ENCODE peak calls at places on chromosomes 16 and 17, in four cellular contexts. E is cardiac muscle cell, Q is heart right ventricle, T is A673. D is an unnamed sample.

GRCh38 chr16:68062910-68063393 is 22.2 kb upstream of the NFATC3 start:
- DNase-seq in E (no peak), Q (no peak), T (no peak), D (no peak)

GRCh38 chr17:50768348-50768761 is 1.0 kb upstream of the ANKRD40CL start:
- DNase-seq in E (no peak), Q (no peak), T (no peak), D (peak; percentile 65)

GRCh38 chr17:30513346-30513745 is 36.1 kb downstream of the GOSR1 start:
- DNase-seq in E (no peak), Q (no peak), T (no peak), D (no peak)

GRCh38 chr16:89090182-89090630 is 3.4 kb upstream of the ACSF3 start:
- DNase-seq in E (no peak), Q (no peak), T (no peak), D (no peak)

GRCh38 chr17:49985310-49985990 is 9.6 kb downstream of the DLX3 start:
- DNase-seq in E (no peak), Q (no peak), T (no peak), D (no peak)

GRCh38 chr16:55324491-55325447 is 766 bp downstream of the IRX6 start:
- DNase-seq in E (no peak), Q (peak; percentile 30), T (peak; percentile 22), D (no peak)

GRCh38 chr16:9650284-9650683 is 531.9 kb downstream of the GRIN2A start:
- DNase-seq in E (no peak), Q (no peak), T (no peak), D (no peak)

GRCh38 chr17:43612515-43612914 is 49.2 kb downstream of the MEOX1 start:
- DNase-seq in E (no peak), Q (no peak), T (no peak), D (no peak)

GRCh38 chr16:85448557-85449194 is 164.4 kb upstream of the GSE1 start:
- DNase-seq in E (no peak), Q (no peak), T (no peak), D (no peak)

GRCh38 chr16:23572394-23572793 is 14.9 kb downstream of the UBFD1 start:
- DNase-seq in E (no peak), Q (no peak), T (no peak), D (no peak)

GRCh38 chr17:19978803-19979202 is 1.2 kb upstream of the AKAP10 start:
- DNase-seq in E (no peak), Q (no peak), T (no peak), D (no peak)

DNA sequence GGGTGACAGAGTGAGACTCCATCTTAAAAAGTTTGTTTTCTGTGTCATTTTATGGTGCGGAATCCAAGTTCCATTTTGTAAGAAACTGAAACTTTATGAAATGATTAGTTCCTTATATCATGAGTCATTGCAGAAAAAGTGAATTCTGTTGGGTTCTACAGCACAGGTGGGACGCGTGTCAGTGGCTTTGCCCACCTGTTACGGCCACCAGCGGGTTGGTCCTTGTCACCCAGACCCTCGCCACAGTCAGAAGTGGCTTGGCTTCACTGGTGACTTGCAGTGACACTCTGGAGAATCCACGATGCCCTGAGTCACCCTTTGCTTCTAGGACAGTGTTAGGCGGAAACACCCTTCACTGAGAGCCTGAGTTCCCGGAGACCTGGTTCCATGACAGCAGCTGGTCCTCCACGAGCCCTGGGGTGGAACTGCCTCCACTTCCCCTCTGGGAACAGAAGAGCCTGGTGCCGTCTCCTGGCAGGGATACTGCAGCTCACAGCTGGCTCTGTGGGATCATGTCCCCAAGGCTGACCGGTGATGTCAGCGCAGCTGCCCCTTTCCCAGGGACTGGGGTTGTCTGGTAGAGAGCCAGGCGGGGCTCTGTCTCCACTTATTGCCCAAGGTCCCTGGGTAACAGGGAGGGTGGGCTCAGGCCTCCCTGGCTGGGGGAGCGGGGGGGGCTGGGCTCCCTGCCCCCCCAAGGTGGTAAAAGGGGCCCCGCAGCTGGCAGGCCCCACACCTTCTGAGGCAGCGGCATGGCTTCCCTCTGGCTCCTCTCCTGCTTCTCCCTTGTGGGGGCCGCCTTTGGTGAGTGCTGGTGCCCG is at the start of gene CTRB1:
- DNase-seq in E (no peak), Q (no peak), T (no peak), D (no peak)
- H3K27ac ChIP-seq in E (no peak within 1 kb of the TSS), Q (no peak within 1 kb of the TSS), T (no peak within 1 kb of the TSS), D (no peak within 1 kb of the TSS)

GRCh38 chr16:77856455-77857138 is 68.2 kb downstream of the VAT1L start:
- DNase-seq in E (no peak), Q (no peak), T (no peak), D (no peak)

GRCh38 chr16:77844801-77845200 is 56.4 kb downstream of the VAT1L start:
- DNase-seq in E (no peak), Q (no peak), T (no peak), D (no peak)

GRCh38 chr16:77853125-77853524 is 64.8 kb downstream of the VAT1L start:
- DNase-seq in E (no peak), Q (no peak), T (peak; percentile 6), D (no peak)

GRCh38 chr16:77849640-77850258 is 61.4 kb downstream of the VAT1L start:
- DNase-seq in E (no peak), Q (no peak), T (no peak), D (no peak)

DNA sequence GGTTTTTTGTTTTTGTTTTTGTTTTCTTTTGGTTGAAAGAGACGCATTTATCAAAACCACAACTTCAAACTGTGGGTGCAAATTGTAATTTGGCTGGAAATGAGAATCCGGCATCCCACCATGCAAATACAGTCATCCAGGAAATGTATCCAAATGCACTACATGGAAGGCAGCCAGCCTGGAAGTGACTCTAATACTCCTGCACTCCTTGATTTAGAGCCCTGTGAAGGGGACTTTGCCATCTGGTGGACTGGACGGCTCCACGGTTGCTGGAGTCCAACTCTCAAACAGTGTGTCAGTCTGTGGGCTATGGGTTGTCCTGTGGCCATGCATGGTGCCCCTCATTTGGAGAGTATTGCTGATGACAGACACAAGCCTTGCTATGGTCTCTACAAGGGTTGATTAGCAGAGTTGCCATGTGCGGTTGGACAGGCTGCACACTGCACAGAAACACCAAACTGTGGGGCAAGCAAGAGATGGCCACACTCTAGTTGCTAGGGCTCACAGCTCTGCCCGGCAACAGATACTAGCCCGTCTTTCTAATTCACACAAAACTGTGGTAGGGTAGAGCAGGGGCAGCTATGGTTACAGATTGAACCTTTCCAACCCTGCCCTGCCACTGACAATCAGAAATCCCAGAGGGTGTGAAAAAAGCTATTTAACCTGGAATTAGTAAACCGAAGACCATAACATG is 62.4 kb downstream of the VAT1L start:
- DNase-seq in E (no peak), Q (no peak), T (no peak), D (no peak)
- TF ChIP-seq CTCF in E (no peak), Q (no peak), T (no peak), D (no peak)

GRCh38 chr16:19916064-19916463 is 31.4 kb upstream of the GPRC5B start:
- DNase-seq in E (no peak), Q (no peak), T (no peak), D (no peak)
- H3K27ac ChIP-seq in E (no peak overlapping the region), Q (no peak overlapping the region), T (no peak overlapping the region), D (no peak overlapping the region)

GRCh38 chr16:57329718-57330327 is 28.8 kb upstream of the CCL22 start:
- DNase-seq in E (no peak), Q (no peak), T (no peak), D (no peak)

GRCh38 chr16:57331355-57331754 is 27.2 kb upstream of the CCL22 start:
- DNase-seq in E (no peak), Q (no peak), T (no peak), D (no peak)

GRCh38 chr16:57333402-57333801 is 25.2 kb upstream of the CCL22 start:
- DNase-seq in E (no peak), Q (no peak), T (no peak), D (no peak)

GRCh38 chr16:57341062-57341440 is 17.5 kb upstream of the CCL22 start:
- DNase-seq in E (no peak), Q (no peak), T (no peak), D (no peak)

GRCh38 chr16:57335361-57335760 is 23.2 kb upstream of the CCL22 start:
- DNase-seq in E (no peak), Q (no peak), T (no peak), D (no peak)
- TF ChIP-seq CTCF in E (no peak), Q (no peak), T (no peak), D (no peak)

DNA sequence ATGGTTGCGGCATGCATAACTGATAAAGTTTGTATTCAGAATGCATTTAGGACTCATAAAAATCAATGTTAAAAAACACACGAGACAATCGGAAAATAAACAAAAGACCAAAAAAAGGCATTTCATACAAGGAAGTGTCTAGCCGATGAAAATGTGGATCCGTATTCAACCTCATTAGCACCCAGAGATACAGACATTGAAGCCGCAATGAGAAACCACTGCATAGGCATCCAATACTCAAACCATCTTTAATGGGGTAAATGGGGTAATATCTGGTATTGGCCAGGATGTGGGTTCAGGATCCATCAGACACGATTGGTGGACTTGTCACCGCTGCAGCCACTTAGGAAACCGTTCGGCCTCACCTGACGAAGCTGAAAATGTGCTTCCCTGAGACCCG is 47.4 kb upstream of the ENPP7 start:
- DNase-seq in E (no peak), Q (no peak), T (no peak), D (no peak)
- H3K27ac ChIP-seq in E (no peak overlapping the region), Q (no peak overlapping the region), T (no peak overlapping the region), D (no peak overlapping the region)

DNA sequence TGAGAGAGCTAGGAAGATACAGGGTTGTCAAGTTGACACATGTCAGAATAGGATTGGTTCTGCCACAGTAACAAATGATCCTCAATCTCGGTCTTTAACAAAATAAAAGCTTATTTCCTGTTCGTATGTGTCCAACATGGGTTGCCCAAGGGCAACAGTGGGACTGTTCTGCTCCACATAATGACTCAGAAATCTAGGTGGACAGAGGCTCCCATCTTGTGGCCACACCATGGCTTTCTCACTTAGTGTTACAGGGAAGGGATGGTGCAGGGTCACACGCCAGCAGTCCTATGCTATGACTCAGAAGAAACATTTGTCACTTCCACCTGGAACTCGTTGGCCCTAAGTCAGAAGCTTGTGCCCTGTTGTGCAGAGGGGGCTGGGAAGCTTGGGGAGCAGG is 364.9 kb downstream of the SNX29 start:
- DNase-seq in E (no peak), Q (no peak), T (no peak), D (no peak)
- TF ChIP-seq CTCF in E (no peak), Q (peak; percentile 29), T (no peak), D (no peak)

DNA sequence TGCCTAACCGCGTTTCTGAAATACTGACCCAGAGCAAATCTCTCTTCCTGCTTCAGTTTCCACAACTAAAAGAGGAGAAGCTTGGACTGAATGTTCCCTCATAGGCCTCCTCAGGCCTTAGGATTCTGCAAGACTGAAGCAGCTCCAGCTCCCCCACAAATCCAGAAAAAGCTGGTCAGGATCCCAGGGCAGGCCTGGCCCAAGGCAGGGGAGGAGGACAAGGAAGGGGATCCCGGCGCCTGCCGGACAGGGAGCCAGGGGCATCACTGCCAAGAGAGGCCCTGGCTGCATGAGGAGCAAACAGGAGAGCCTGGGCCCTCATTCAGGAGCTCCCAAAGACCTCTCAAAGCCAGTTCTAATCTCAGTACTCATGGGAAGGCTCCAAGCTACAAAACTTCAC is 67.4 kb downstream of the ZNF423 start:
- DNase-seq in E (peak; percentile 46), Q (peak; percentile 33), T (no peak), D (no peak)
- H3K27ac ChIP-seq in E (no peak overlapping the region), Q (peak overlapping the region; percentile 56), T (peak overlapping the region; percentile 46), D (no peak overlapping the region)

GRCh38 chr17:56482229-56482628 is 111.3 kb upstream of the NOG start:
- DNase-seq in E (no peak), Q (no peak), T (no peak), D (no peak)
- TF ChIP-seq CTCF in E (no peak), Q (no peak), T (no peak), D (no peak)

D was measured in RWPE1.